ENCODE peak calls at places on chromosomes 11 and 22, in nine cellular contexts. F is EL; M is mesothelial cell of epicardium; E is RCC 7860; V is LoVo; Y is CD8-positive, alpha-beta T cell; X is hippocampal formation; P is OCI-M1; I is NCI-H1105 treated with DMSO at 0.1 percent for 48 hours. K is an unnamed sample.
A peak's percentile ranks its signal among the peaks of the same experiment; 100 is the strongest.

GRCh38 chr22:48647606-48648515 is 1179.8 kb downstream of the BRD1 start:
- DNase-seq in E (no peak), F (no peak), M (no peak), V (no peak), X (no peak), Y (no peak), P (no peak), I (peak; percentile 10), K (no peak)

GRCh38 chr22:39289445-39290247 is 29.8 kb downstream of the RPL3 start:
- DNase-seq in X (no peak), M (no peak), V (no peak), P (no peak), E (peak; percentile 86), I (no peak), F (no peak), Y (no peak), K (no peak)

GRCh38 chr11:68090706-68091105 is 30.5 kb downstream of the CHKA start:
- DNase-seq in M (no peak), P (no peak), I (no peak), X (peak; percentile 47), V (no peak), E (no peak), Y (no peak), F (no peak), K (no peak)

GRCh38 chr11:67272327-67273259 is 6.3 kb downstream of the GRK2 start:
- DNase-seq in V (no peak), Y (no peak), E (no peak), M (no peak), I (no peak), X (no peak), P (no peak), F (no peak), K (peak; percentile 27)

GRCh38 chr11:130781906-130782305 is 134.4 kb downstream of the SNX19 start:
- DNase-seq in F (peak; percentile 89), M (no peak), E (peak; percentile 81), I (no peak), V (no peak), X (no peak), Y (no peak), P (no peak), K (no peak)

GRCh38 chr22:22798232-22798616 is 89.4 kb upstream of the IGLL5 start:
- DNase-seq in X (no peak), V (no peak), M (no peak), Y (no peak), P (no peak), E (no peak), F (no peak), I (no peak), K (no peak)

GRCh38 chr11:123197711-123198110 is 2.7 kb upstream of the CLMP start:
- DNase-seq in F (peak; percentile 91), Y (no peak), I (no peak), X (no peak), V (no peak), P (no peak), E (peak; percentile 36), M (no peak), K (no peak)

GRCh38 chr11:129999407-129999806 is 3.2 kb downstream of the PRDM10 start:
- DNase-seq in X (no peak), F (no peak), V (peak; percentile 41), E (no peak), M (no peak), P (no peak), Y (no peak), I (no peak), K (no peak)

GRCh38 chr11:15800121-15800800 is 556.1 kb downstream of the SOX6 start:
- DNase-seq in I (no peak), V (peak; percentile 22), E (peak; percentile 6), X (peak; percentile 19), M (no peak), P (peak; percentile 90), F (peak; percentile 82), Y (no peak), K (no peak)

GRCh38 chr11:59918987-59919589 is 19.1 kb upstream of the OOSP1 start:
- DNase-seq in X (peak; percentile 0), Y (no peak), I (peak; percentile 1), E (peak; percentile 24), P (peak; percentile 93), M (no peak), F (peak; percentile 76), V (peak; percentile 51), K (no peak)

GRCh38 chr11:80122211-80122610 is 681.4 kb upstream of the TENM4 start:
- DNase-seq in F (no peak), P (no peak), E (no peak), Y (no peak), V (no peak), M (no peak), X (no peak), I (peak; percentile 52), K (no peak)

GRCh38 chr11:107102692-107103463 is 84.6 kb upstream of the GUCY1A2 start:
- DNase-seq in P (no peak), E (no peak), X (no peak), F (no peak), M (no peak), I (peak; percentile 29), V (no peak), Y (no peak), K (no peak)

GRCh38 chr22:38350444-38351359 is 33.5 kb upstream of the CSNK1E start:
- DNase-seq in F (no peak), I (no peak), Y (no peak), P (no peak), X (no peak), E (no peak), V (no peak), M (peak; percentile 21), K (no peak)